ENCODE peak calls at places on chromosome 15, in six cellular contexts. I is IMR-90, F is mesendoderm, M is neuronal stem cell, B is H9, T is H1. P is an unnamed sample.

GRCh38 chr15:28960979-28961378 is 75.2 kb downstream of the APBA2 start:
- DNase-seq in I (peak), F (peak), M (no peak), B (no peak), T (no peak), P (peak)

GRCh38 chr15:100132309-100132708 is 209.5 kb downstream of the ADAMTS17 start:
- DNase-seq in I (no peak), F (no peak), M (no peak), B (no peak), T (no peak), P (no peak)

GRCh38 chr15:79130535-79131130 is 40.1 kb upstream of the RASGRF1 start:
- DNase-seq in I (no peak), F (peak), M (no peak), B (no peak), T (no peak), P (no peak)

GRCh38 chr15:40795019-40795418 is 11.9 kb upstream of the ZFYVE19 start:
- DNase-seq in I (no peak), F (no peak), M (no peak), B (no peak), T (no peak), P (no peak)

GRCh38 chr15:101167791-101168462 is 83.9 kb downstream of the CHSY1 start:
- DNase-seq in I (peak), F (peak), M (no peak), B (no peak), T (no peak), P (peak)

GRCh38 chr15:100307241-100307855 is 34.4 kb downstream of the ADAMTS17 start:
- DNase-seq in I (no peak), F (no peak), M (no peak), B (no peak), T (no peak), P (no peak)

GRCh38 chr15:33031324-33031736 is 163.2 kb downstream of the FMN1 start:
- DNase-seq in I (peak), F (peak), M (no peak), B (no peak), T (no peak), P (no peak)

GRCh38 chr15:78667578-78668236 is 26.7 kb upstream of the CHRNB4 start:
- DNase-seq in I (no peak), F (no peak), M (no peak), B (no peak), T (no peak), P (no peak)

GRCh38 chr15:52567886-52568568 is 803 bp downstream of the ARPP19 start:
- DNase-seq in I (peak), F (no peak), M (no peak), B (no peak), T (no peak), P (peak)

DNA sequence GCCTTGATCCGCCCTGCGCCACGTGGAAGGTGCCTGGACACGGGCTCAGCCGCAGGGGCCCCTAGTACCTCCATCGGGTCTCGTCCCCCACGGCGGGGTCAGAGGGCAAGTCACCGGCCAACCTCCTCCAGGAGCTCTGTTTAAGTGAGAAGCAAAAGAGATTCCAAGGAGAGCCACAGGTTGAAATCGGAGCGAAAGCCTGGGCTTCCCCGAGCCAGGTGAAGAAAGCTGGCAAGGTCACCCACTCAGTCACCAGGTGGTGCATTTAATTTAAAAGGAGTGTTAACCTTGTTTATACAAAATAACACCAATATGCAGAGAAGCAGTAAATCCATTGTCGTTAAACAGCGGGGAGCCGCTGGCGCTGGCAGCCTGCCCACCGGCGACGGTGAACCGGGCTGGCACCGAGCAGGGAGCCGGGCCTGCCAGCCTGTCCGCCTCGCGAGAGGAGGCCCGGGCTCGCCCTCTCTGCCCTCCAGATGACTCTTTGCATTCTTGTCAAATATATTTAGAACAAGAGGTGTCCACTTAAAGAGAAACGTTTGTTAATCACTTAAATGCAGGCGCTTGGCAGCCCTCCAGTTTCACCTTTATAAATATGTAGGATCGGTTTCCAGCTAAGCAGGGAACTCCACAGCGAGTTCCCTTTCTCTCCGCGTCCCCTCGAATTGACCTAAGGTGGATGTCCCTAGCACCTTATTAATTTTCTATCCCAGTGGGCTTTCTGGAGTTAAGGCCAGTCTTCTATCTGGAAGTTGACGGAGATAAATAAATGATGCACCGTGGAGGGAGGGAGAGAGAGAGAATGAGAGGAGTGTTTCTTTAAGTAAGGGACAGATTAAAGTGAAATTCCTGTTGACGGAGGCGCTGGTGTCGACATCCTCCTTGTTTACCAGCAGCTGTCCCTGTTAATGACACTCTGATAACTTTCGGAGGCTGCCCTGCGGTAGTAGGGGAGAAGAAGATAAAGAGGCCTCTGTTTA is 277.2 kb upstream of the NR2F2 start:
- DNase-seq in I (no peak), F (peak), M (peak), B (peak), T (peak), P (peak)
- H2BK120ac ChIP-seq in I (peak), F (peak), M (no peak), B (no peak), T (no peak), P (peak)

DNA sequence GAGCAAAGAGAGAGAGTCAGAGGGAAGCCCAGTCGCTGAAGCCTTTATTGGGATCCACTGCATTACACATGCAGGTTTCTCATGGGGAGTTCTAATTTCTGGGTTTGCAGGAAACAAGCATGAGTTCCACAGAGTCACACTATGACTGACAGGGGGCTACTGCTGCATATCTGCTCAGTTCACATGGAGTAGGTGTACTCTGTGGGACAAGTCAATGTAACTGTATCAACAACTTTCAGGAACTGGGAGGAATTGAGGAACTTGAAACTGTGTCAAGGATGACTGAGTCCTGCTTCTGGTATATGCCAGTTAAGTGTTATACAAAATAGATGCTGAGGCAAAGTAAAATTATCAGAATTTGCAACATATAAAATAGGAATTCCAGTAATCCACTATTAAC is 110.8 kb downstream of the NPAP1 start:
- DNase-seq in I (no peak), F (no peak), M (no peak), B (no peak), T (no peak), P (no peak)
- H2BK15ac ChIP-seq in I (no peak), F (no peak), M (no peak), B (no peak), T (no peak), P (no peak)

GRCh38 chr15:67924359-67924974 is 84.6 kb upstream of the RNU6-1 start:
- DNase-seq in I (no peak), F (no peak), M (no peak), B (no peak), T (no peak), P (no peak)

GRCh38 chr15:67923647-67923971 is 83.8 kb upstream of the RNU6-1 start:
- DNase-seq in I (peak), F (no peak), M (no peak), B (no peak), T (no peak), P (no peak)

GRCh38 chr15:67927501-67928156 is 87.8 kb upstream of the RNU6-1 start:
- DNase-seq in I (peak), F (peak), M (no peak), B (no peak), T (no peak), P (peak)

GRCh38 chr15:67922971-67923646 is 83.3 kb upstream of the RNU6-1 start:
- DNase-seq in I (no peak), F (no peak), M (no peak), B (no peak), T (no peak), P (no peak)

GRCh38 chr15:67925182-67925581 is 85.3 kb upstream of the RNU6-1 start:
- DNase-seq in I (no peak), F (no peak), M (no peak), B (no peak), T (no peak), P (no peak)
- H2BK120ac ChIP-seq in I (no peak), F (no peak), M (no peak), B (no peak), T (no peak), P (no peak)

GRCh38 chr15:46316024-46316423 is 681.2 kb downstream of the SQOR start:
- DNase-seq in I (no peak), F (no peak), M (no peak), B (no peak), T (no peak), P (no peak)

GRCh38 chr15:46312133-46312740 is 677.4 kb downstream of the SQOR start:
- DNase-seq in I (peak), F (peak), M (peak), B (peak), T (peak), P (peak)

GRCh38 chr15:46309914-46310313 is 675.1 kb downstream of the SQOR start:
- DNase-seq in I (no peak), F (peak), M (no peak), B (peak), T (no peak), P (no peak)

GRCh38 chr15:46315540-46315939 is 680.7 kb downstream of the SQOR start:
- DNase-seq in I (no peak), F (no peak), M (no peak), B (no peak), T (no peak), P (no peak)
- H2BK15ac ChIP-seq in I (no peak), F (no peak), M (no peak), B (no peak), T (no peak), P (no peak)

DNA sequence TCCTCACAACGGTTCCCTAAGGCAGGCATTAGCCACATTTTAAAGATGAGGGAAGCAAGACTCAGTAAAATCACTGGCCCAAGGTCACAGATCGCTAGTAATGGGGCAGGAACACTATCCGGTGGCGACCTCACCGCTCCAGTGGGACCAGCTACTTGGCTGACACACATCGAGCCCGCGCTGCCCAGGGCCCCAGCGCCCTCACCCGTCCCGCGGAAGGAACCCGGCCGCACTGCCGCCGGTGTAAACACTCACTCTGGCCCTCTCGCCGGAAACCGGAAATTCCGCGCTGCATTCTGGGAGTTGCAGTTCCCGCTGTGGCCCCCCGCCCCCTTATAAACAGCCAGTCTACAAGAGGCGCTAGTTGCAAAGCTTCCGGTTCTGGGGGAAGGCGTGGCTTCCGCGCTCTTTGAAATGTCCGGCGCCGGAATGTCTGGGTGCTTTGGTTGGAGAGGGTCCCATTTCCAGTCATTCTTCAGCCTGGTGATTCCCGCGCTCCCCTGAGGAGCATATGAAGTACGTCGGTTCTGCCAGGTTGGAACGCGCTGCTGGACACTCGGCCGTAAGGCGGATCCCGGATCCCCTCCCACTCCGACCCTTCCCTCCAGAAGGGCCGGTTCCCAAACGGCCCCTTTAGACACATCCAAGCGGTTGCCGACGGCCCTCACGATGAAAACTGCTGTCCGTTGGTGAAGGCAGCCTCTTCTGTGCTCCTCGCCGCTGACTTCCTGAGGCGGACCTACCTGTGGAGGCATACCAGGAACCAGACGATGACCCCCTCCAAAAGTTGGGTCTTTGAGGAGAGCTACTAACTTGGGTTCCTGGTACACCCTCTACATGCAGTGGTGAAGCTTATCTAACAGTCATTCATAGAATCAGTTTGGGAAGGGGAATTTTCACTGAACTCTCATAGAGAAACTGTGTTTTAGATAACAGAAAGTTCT is at the start of gene UBL7:
- DNase-seq in I (peak), F (peak), M (peak), B (peak), T (peak), P (peak)
- H2BK120ac ChIP-seq in I (peak), F (peak), M (no peak), B (no peak), T (no peak), P (no peak)

GRCh38 chr15:74278269-74278668 is 42.1 kb downstream of the CCDC33 start:
- DNase-seq in I (no peak), F (no peak), M (no peak), B (no peak), T (no peak), P (no peak)
- H2BK15ac ChIP-seq in I (no peak), F (no peak), M (peak), B (no peak), T (no peak), P (no peak)

DNA sequence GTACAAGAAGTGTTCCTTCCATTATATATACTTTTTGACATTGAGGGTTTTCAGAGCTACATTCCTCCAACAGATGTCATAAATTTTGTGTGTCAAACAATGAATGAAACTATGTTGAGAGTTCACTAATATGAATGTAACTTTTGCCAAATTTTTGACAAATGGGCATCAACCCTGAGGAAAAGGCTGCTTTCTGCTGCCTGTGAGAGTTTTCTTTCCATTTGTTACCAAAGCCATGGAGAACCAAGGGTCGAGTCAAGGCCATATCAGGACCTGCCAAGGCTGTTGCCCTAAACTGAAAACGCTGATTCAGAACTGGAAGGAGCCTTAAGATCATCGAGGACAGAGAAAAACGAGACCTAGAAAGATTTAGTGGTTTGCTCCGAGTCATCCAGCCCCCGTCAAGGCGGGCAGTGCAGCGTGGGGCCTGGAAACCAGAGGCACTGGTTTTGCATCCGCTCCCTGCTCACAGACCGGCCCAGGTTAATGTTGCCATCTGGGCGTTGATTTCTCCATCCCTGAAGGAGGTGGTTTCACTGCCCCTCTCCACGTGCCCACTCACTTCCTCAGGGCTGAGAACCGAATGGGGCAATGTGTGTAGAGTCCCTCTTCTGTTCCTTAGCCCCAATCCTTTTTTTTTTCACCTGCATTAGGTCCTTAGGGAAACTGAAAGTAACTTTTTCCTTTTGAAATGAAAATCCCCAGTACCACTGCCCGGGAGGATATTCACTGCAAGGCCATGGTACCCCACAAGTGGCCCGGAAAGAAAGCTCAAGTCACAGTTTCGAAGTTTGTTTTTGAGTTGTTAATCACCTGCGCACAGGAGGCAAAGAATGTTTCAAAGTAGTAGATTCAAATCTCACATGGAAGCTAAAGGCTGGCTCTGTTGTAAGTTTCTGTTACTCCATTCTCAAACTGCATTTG is 32.8 kb downstream of the TPM1 start:
- DNase-seq in I (peak), F (no peak), M (no peak), B (peak), T (no peak), P (peak)
- H2BK120ac ChIP-seq in I (peak), F (no peak), M (no peak), B (peak), T (peak), P (peak)